ENCODE peak calls at places on chromosomes 1 and 21, in six cellular contexts. Z, B, K, G, Q and N are unnamed samples.

GRCh38 chr1:6614019-6614952 is 755 bp downstream of the PHF13 start:
- DNase-seq in Z (peak; percentile 94), B (peak; percentile 54), K (peak; percentile 48), G (peak; percentile 21), Q (peak; percentile 61), N (peak; percentile 53)

GRCh38 chr1:92831368-92831761 is 475 bp upstream of the RPL5 start:
- DNase-seq in Z (peak; percentile 81), B (no peak), K (no peak), G (no peak), Q (peak; percentile 9), N (no peak)

GRCh38 chr1:238329671-238330070 is 438.9 kb upstream of the ZP4 start:
- DNase-seq in Z (no peak), B (no peak), K (no peak), G (no peak), Q (no peak), N (no peak)

GRCh38 chr1:45348609-45348965 is 8.3 kb upstream of the MUTYH start:
- DNase-seq in Z (no peak), B (no peak), K (no peak), G (no peak), Q (no peak), N (no peak)

GRCh38 chr1:227769047-227769446 is 33.8 kb downstream of the SNAP47 start:
- DNase-seq in Z (peak; percentile 66), B (no peak), K (no peak), G (no peak), Q (no peak), N (no peak)

GRCh38 chr1:199064971-199065370 is 426.1 kb downstream of the PTPRC start:
- DNase-seq in Z (no peak), B (no peak), K (no peak), G (no peak), Q (no peak), N (no peak)

GRCh38 chr21:38980416-38981319 is 174.9 kb downstream of the ETS2 start:
- DNase-seq in Z (no peak), B (no peak), K (no peak), G (no peak), Q (no peak), N (no peak)

GRCh38 chr1:162283657-162284056 is 93.0 kb downstream of the SPATA46 start:
- DNase-seq in Z (no peak), B (no peak), K (no peak), G (no peak), Q (no peak), N (no peak)

GRCh38 chr1:237562247-237562823 is 328.4 kb downstream of the ZP4 start:
- DNase-seq in Z (no peak), B (no peak), K (peak; percentile 37), G (peak; percentile 69), Q (peak; percentile 73), N (no peak)

GRCh38 chr1:83065952-83066727 is 932.8 kb downstream of the TTLL7 start:
- DNase-seq in Z (no peak), B (no peak), K (no peak), G (no peak), Q (no peak), N (no peak)

GRCh38 chr1:228265167-228265566 is 57.3 kb downstream of the OBSCN start:
- DNase-seq in Z (no peak), B (no peak), K (no peak), G (peak; percentile 33), Q (peak; percentile 44), N (no peak)

DNA sequence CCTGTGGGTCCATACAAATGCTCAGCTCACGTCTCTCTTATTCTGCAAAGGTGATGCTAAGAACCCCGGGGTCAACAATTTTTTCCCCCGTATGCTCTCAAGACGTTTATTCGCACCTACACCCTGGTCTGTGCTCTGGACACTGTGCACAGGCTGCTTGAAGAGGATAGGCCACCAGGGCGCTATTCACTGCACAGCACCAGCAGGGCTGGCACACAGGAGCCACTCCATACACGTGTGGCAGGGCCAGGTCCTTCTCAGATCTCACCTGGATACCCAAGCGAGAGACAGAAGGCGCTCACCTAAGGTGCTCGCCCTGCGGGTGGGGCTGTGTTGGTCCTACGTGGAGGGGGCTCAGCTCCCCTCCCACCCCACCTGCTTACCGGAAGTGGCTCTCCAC is 16.7 kb downstream of the TMEM63A start:
- DNase-seq in Z (no peak), B (peak; percentile 46), K (no peak), G (no peak), Q (no peak), N (no peak)
- H3K36me3 ChIP-seq in Z (peaks cover 74% of the 10 kb centered on the region), B (peaks cover 69% of the 10 kb centered on the region), K (peaks cover 58% of the 10 kb centered on the region), G (peaks cover 52% of the 10 kb centered on the region), Q (no peaks in the 10 kb centered on the region), N (peaks cover 62% of the 10 kb centered on the region)

GRCh38 chr1:46509414-46509813 is 19.8 kb downstream of the DMBX1 start:
- DNase-seq in Z (no peak), B (no peak), K (no peak), G (no peak), Q (peak; percentile 38), N (no peak)

GRCh38 chr1:46510998-46511365 is 21.3 kb downstream of the DMBX1 start:
- DNase-seq in Z (no peak), B (no peak), K (no peak), G (no peak), Q (no peak), N (no peak)

GRCh38 chr1:46508760-46509159 is 19.1 kb downstream of the DMBX1 start:
- DNase-seq in Z (no peak), B (no peak), K (no peak), G (peak; percentile 15), Q (peak; percentile 68), N (no peak)

GRCh38 chr1:46510341-46510997 is 20.8 kb downstream of the DMBX1 start:
- DNase-seq in Z (no peak), B (no peak), K (no peak), G (no peak), Q (no peak), N (no peak)

GRCh38 chr1:46506470-46507219 is 17.0 kb downstream of the DMBX1 start:
- DNase-seq in Z (no peak), B (no peak), K (no peak), G (no peak), Q (peak; percentile 73), N (no peak)
- H3K4me1 ChIP-seq in Z (no peaks in the 10 kb centered on the region), B (no peaks in the 10 kb centered on the region), K (no peaks in the 10 kb centered on the region), G (no peaks in the 10 kb centered on the region), Q (peaks cover 8% of the 10 kb centered on the region), N (no peaks in the 10 kb centered on the region)

GRCh38 chr21:34730756-34731445 is 62.1 kb downstream of the CLIC6 start:
- DNase-seq in Z (no peak), B (no peak), K (no peak), G (no peak), Q (no peak), N (no peak)

GRCh38 chr21:34732388-34732821 is 63.6 kb downstream of the CLIC6 start:
- DNase-seq in Z (no peak), B (no peak), K (no peak), G (no peak), Q (peak; percentile 27), N (no peak)

GRCh38 chr21:34728479-34728878 is 59.7 kb downstream of the CLIC6 start:
- DNase-seq in Z (no peak), B (no peak), K (no peak), G (no peak), Q (no peak), N (peak; percentile 71)

GRCh38 chr21:34726627-34727337 is 58.0 kb downstream of the CLIC6 start:
- DNase-seq in Z (no peak), B (no peak), K (no peak), G (peak; percentile 43), Q (peak; percentile 55), N (no peak)

DNA sequence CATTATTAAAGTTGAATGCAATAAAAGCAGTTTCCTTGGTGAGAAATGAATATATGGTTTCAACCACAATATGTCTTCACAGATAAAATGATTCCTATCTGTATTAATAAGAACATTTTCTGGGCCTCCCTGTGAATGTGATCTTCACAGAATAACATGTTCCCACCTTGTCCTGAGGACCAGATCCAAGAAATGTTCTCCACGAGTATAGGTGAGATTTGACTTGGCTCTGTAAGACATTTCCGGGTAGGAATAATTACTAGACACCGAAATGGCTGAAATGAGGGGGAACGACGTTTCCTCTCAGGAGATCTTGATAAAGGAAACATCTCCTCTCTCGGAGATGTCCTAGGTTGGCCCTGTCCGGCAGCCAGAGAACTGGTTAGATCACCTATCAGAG is 61.4 kb downstream of the CLIC6 start:
- DNase-seq in Z (no peak), B (no peak), K (no peak), G (no peak), Q (no peak), N (no peak)
- H3K27ac ChIP-seq in Z (no peak overlapping the region), B (no peak overlapping the region), K (no peak overlapping the region), G (no peak overlapping the region), Q (no peak overlapping the region), N (no peak overlapping the region)

DNA sequence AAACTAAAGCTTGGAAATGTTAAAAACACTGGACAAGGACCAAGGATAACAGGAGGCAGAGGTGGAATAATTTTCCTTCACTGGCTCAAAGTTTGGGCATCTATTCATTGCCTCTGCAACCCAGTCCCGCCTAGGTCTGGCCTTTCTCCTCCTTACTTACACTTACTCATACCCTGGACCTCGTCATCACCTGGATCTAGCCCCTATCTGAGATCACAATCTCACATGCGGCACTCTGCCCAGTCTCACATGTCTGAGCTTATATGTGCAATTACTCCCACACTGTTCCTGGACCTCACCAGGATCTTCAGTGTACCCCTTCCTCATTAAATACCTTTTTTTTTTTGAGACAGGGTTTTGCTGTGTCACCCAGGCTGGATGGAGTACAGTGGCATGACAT is 37.6 kb downstream of the NVL start:
- DNase-seq in Z (no peak), B (no peak), K (no peak), G (no peak), Q (peak; percentile 58), N (no peak)
- H3K36me3 ChIP-seq in Z (peaks cover 64% of the 10 kb centered on the region), B (peaks cover 28% of the 10 kb centered on the region), K (peaks cover 24% of the 10 kb centered on the region), G (peaks cover 30% of the 10 kb centered on the region), Q (peaks cover 36% of the 10 kb centered on the region), N (peaks cover 24% of the 10 kb centered on the region)

GRCh38 chr1:223715710-223716103 is 3.4 kb downstream of the CAPN2 start:
- DNase-seq in Z (no peak), B (no peak), K (no peak), G (no peak), Q (no peak), N (no peak)

GRCh38 chr1:223717695-223718363 is 5.5 kb downstream of the CAPN2 start:
- DNase-seq in Z (no peak), B (no peak), K (no peak), G (peak; percentile 53), Q (peak; percentile 59), N (no peak)

GRCh38 chr1:223716302-223716862 is 4.0 kb downstream of the CAPN2 start:
- DNase-seq in Z (peak; percentile 82), B (peak; percentile 57), K (peak; percentile 47), G (no peak), Q (peak; percentile 60), N (no peak)

GRCh38 chr1:223718850-223719249 is 6.5 kb downstream of the CAPN2 start:
- DNase-seq in Z (no peak), B (no peak), K (no peak), G (peak; percentile 46), Q (peak; percentile 42), N (no peak)

DNA sequence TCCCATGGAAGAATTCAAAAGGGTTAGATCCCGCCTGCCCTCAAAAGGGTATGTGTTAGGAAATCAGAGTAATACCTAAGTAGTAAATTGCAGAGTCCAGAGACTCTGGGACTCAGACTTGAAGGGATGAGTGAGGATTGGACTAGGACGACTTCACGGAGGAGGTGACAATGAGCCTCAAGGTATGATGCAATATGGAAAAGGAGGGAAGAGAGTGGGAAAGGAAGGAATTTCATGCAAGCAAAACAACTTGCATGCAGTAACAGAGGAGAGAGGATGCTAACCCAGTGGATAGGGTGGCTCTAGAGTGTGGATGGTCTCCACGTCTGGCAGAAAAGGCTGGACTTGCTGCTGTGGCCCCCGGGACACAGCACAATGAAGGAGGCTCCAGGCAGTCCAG is 4.8 kb downstream of the CAPN2 start:
- DNase-seq in Z (no peak), B (no peak), K (no peak), G (no peak), Q (no peak), N (no peak)
- H3K4me1 ChIP-seq in Z (peaks cover 76% of the 10 kb centered on the region), B (peaks cover 64% of the 10 kb centered on the region), K (peaks cover 67% of the 10 kb centered on the region), G (peaks cover 41% of the 10 kb centered on the region), Q (peaks cover 79% of the 10 kb centered on the region), N (peaks cover 19% of the 10 kb centered on the region)

GRCh38 chr1:168755800-168756418 is 26.9 kb upstream of the DPT start:
- DNase-seq in Z (no peak), B (no peak), K (no peak), G (no peak), Q (no peak), N (no peak)
- H3K27ac ChIP-seq in Z (no peak overlapping the region), B (no peak overlapping the region), K (no peak overlapping the region), G (no peak overlapping the region), Q (no peak overlapping the region), N (no peak overlapping the region)